ENCODE peak calls at places on chromosomes 7 and 10, in ten cellular contexts. M, U, A, N, D, Q, J, W, T and E are unnamed samples.

GRCh38 chr7:154198481-154198880 is 146.3 kb downstream of the DPP6 start:
- DNase-seq in D (no peak), N (no peak), A (no peak), U (no peak), W (no peak), Q (no peak), M (no peak), J (no peak), T (no peak), E (no peak)

GRCh38 chr10:59801171-59801570 is 47.9 kb upstream of the MRLN start:
- DNase-seq in Q (no peak), J (no peak), N (no peak), T (no peak), W (no peak), D (no peak), M (no peak), U (no peak), A (no peak), E (no peak)

GRCh38 chr7:42151309-42151708 is 85.7 kb downstream of the GLI3 start:
- DNase-seq in T (no peak), A (no peak), W (no peak), U (peak; percentile 23), N (no peak), D (no peak), J (no peak), M (no peak), Q (no peak), E (no peak)

GRCh38 chr7:73885975-73886798 is 25.2 kb downstream of the TMEM270 start:
- DNase-seq in J (peak; percentile 48), T (peak; percentile 68), Q (peak; percentile 82), A (peak; percentile 45), D (peak; percentile 68), W (no peak), M (no peak), U (peak; percentile 27), N (no peak), E (no peak)

GRCh38 chr10:11150255-11150731 is 132.6 kb downstream of the CELF2 start:
- DNase-seq in A (no peak), T (no peak), J (no peak), W (no peak), Q (no peak), N (no peak), U (no peak), M (no peak), D (no peak), E (no peak)

GRCh38 chr7:156119771-156120170 is 307.5 kb upstream of the SHH start:
- DNase-seq in T (no peak), Q (no peak), N (no peak), W (no peak), J (no peak), A (no peak), U (no peak), D (no peak), M (no peak), E (no peak)

GRCh38 chr7:117825132-117825531 is 48.1 kb downstream of the CTTNBP2 start:
- DNase-seq in U (no peak), D (peak; percentile 70), N (no peak), M (no peak), Q (no peak), W (no peak), A (no peak), J (no peak), T (no peak), E (no peak)

GRCh38 chr7:82247814-82248433 is 195.7 kb downstream of the CACNA2D1 start:
- DNase-seq in T (no peak), M (no peak), D (peak; percentile 52), Q (no peak), N (no peak), J (no peak), A (no peak), W (no peak), U (no peak), E (no peak)

GRCh38 chr10:61760943-61761824 is 98.5 kb downstream of the CABCOCO1 start:
- DNase-seq in D (peak; percentile 87), N (no peak), A (peak; percentile 26), M (no peak), J (no peak), U (no peak), Q (no peak), W (no peak), T (no peak), E (peak; percentile 59)

GRCh38 chr7:41449286-41449685 is 253.6 kb downstream of the INHBA start:
- DNase-seq in D (no peak), N (no peak), U (no peak), T (no peak), W (no peak), J (no peak), M (no peak), A (no peak), Q (no peak), E (no peak)

GRCh38 chr10:114315566-114316420 is 76.7 kb downstream of the VWA2 start:
- DNase-seq in N (no peak), D (no peak), M (no peak), A (no peak), J (no peak), W (peak; percentile 75), U (no peak), T (no peak), Q (no peak), E (no peak)

GRCh38 chr10:87658858-87659555 is 671 bp upstream of the PAPSS2 start:
- DNase-seq in D (no peak), A (no peak), J (no peak), N (no peak), T (no peak), M (no peak), W (no peak), U (peak; percentile 47), Q (no peak), E (no peak)

GRCh38 chr7:34222722-34223121 is 317.4 kb downstream of the BMPER start:
- DNase-seq in U (no peak), A (no peak), J (no peak), D (no peak), N (no peak), Q (no peak), T (no peak), W (no peak), M (no peak), E (no peak)

GRCh38 chr7:100489824-100490223 is 6.1 kb downstream of the NYAP1 start:
- DNase-seq in M (peak; percentile 92), T (no peak), W (no peak), Q (peak; percentile 54), N (peak; percentile 76), J (no peak), U (peak; percentile 85), D (peak; percentile 96), A (no peak), E (peak; percentile 51)

GRCh38 chr10:76492026-76492425 is 1060.6 kb downstream of the LRMDA start:
- DNase-seq in A (no peak), D (peak; percentile 94), W (no peak), N (no peak), J (no peak), U (no peak), Q (no peak), M (peak; percentile 14), T (no peak), E (peak; percentile 56)

GRCh38 chr7:31099451-31100444 is 47.6 kb downstream of the ADCYAP1R1 start:
- DNase-seq in T (no peak), N (no peak), M (no peak), U (no peak), D (no peak), W (peak; percentile 66), Q (no peak), A (no peak), J (no peak), E (no peak)

DNA sequence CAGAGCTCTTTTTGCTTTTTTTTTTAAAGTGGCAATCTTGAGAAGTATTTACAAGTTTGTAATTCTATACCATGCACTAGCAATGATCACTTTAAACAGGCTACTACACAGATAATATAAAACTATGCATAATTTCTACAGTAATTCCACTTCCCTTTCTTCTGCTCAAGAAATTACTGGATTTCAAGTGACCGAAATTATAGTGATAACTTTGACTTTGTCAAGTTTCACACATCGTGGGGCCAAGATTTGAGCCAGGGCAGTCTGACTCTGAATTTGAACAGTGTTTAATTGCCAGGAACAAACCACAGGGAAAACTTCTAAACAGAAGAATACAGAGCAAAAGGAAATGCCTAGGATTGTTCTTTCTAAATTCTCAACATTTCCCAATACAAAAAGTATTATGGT is 288.3 kb upstream of the MKLN1 start:
- DNase-seq in Q (no peak), T (no peak), J (no peak), W (no peak), A (no peak), N (no peak), U (no peak), D (peak; percentile 43), M (no peak), E (no peak)
- H3K4me3 ChIP-seq in Q (no peak overlapping the region), T (no peak overlapping the region), J (peak overlapping the region; percentile 9), W (no peak overlapping the region), A (no peak overlapping the region), N (no peak overlapping the region), U (no peak overlapping the region), D (no peak overlapping the region), M (no peak overlapping the region), E (no peak overlapping the region)

GRCh38 chr7:138645284-138645683 is 55.9 kb downstream of the SVOPL start:
- DNase-seq in D (no peak), J (no peak), N (no peak), Q (no peak), W (no peak), M (no peak), U (no peak), T (no peak), A (no peak), E (no peak)
- TF ChIP-seq CTCF in D (peak; percentile 9), J (no peak), N (no peak), Q (no peak), W (no peak), M (no peak), U (peak; percentile 7), T (no peak), A (no peak), E (no peak)

GRCh38 chr10:32253821-32254220 is 93.1 kb downstream of the EPC1 start:
- DNase-seq in Q (no peak), A (no peak), N (no peak), T (no peak), D (no peak), M (no peak), U (no peak), J (no peak), W (no peak), E (no peak)
- H3K4me3 ChIP-seq in Q (no peak overlapping the region), A (no peak overlapping the region), N (no peak overlapping the region), T (no peak overlapping the region), D (no peak overlapping the region), M (no peak overlapping the region), U (no peak overlapping the region), J (no peak overlapping the region), W (no peak overlapping the region), E (no peak overlapping the region)

DNA sequence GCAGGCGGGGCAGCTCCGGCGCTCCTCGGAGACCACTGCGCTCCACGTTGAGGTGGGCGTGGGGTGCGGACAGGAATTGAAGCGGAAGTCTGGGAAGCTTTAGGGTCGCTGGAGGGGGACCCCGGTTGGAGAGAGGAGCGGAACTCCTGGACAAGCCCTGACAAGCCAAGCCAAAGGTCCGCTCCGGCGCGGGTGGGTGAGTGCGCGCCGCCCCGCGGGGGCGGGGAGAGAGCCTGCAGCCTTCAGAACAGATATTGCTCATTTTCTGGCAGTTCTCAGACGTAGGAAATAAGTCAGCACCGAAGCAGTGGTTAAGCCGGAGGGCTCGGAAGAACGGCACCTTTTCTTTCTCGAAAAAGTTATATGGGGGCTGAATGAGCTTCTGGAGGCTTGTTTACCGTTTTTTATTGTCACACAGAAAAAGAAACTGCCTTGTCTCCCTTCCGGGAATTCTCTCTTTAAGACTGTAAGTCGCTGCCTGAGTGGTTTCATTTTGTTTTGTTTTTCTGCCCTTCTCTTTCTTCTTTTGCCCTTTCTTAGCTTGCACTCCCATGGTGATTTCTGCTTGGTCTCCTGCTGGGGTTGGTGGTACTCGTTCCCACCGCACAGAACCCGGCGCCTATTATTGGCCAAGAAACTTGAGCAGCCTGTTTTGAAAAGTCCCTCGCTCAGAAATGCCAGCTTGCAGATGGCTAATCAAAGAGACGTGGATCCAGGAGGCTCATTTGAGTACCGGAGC is 732 bp downstream of the FAS start:
- DNase-seq in M (no peak), T (peak; percentile 78), J (peak; percentile 65), N (peak; percentile 81), W (peak; percentile 81), A (peak; percentile 70), U (peak; percentile 79), D (peak; percentile 88), Q (peak; percentile 78), E (no peak)
- TF ChIP-seq CTCF in M (no peak), T (no peak), J (peak; percentile 7), N (no peak), W (no peak), A (peak; percentile 10), U (peak; percentile 17), D (peak; percentile 28), Q (no peak), E (no peak)